ENCODE peak calls at places on chromosomes 16 and 17, in four cellular contexts. Z, P, L and F are unnamed samples.

GRCh38 chr17:6439951-6440350 is 4.3 kb upstream of the PIMREG start:
- DNase-seq in Z (no peak), P (no peak), L (no peak), F (no peak)

GRCh38 chr17:70558821-70559220 is 389.5 kb downstream of the KCNJ2 start:
- DNase-seq in Z (no peak), P (no peak), L (peak; percentile 90), F (no peak)

GRCh38 chr17:78252111-78252634 is 20.7 kb downstream of the TMEM235 start:
- DNase-seq in Z (peak; percentile 37), P (peak; percentile 69), L (no peak), F (no peak)

GRCh38 chr16:68401871-68402747 is 46.2 kb downstream of the SMPD3 start:
- DNase-seq in Z (no peak), P (no peak), L (no peak), F (no peak)

GRCh38 chr16:24610421-24610765 is 71.0 kb downstream of the RBBP6 start:
- DNase-seq in Z (no peak), P (peak; percentile 12), L (peak; percentile 21), F (no peak)

GRCh38 chr17:64653325-64653984 is 8.7 kb downstream of the SMURF2 start:
- DNase-seq in Z (no peak), P (no peak), L (no peak), F (no peak)

GRCh38 chr16:11258553-11259287 is 2.7 kb upstream of the SOCS1 start:
- DNase-seq in Z (peak; percentile 83), P (peak; percentile 54), L (no peak), F (no peak)

GRCh38 chr16:89961920-89962319 is 13.4 kb downstream of the DEF8 start:
- DNase-seq in Z (no peak), P (no peak), L (no peak), F (no peak)

GRCh38 chr17:82495844-82496528 is 23.5 kb upstream of the FOXK2 start:
- DNase-seq in Z (no peak), P (peak; percentile 50), L (no peak), F (no peak)

GRCh38 chr16:87086156-87086555 is 231.0 kb downstream of the C16orf95 start:
- DNase-seq in Z (no peak), P (no peak), L (no peak), F (no peak)

GRCh38 chr16:52573365-52574104 is 26.6 kb upstream of the TOX3 start:
- DNase-seq in Z (peak; percentile 57), P (peak; percentile 63), L (no peak), F (no peak)

GRCh38 chr17:70307430-70307829 is 138.1 kb downstream of the KCNJ2 start:
- DNase-seq in Z (no peak), P (no peak), L (no peak), F (no peak)

GRCh38 chr16:17606460-17606859 is 135.7 kb upstream of the XYLT1 start:
- DNase-seq in Z (no peak), P (no peak), L (no peak), F (no peak)

GRCh38 chr16:85940214-85940613 is 41.3 kb downstream of the IRF8 start:
- DNase-seq in Z (no peak), P (no peak), L (no peak), F (no peak)

GRCh38 chr17:69018022-69018615 is 42.6 kb downstream of the ABCA9 start:
- DNase-seq in Z (no peak), P (no peak), L (no peak), F (no peak)

GRCh38 chr17:71188811-71189492 is 931.9 kb upstream of the SOX9 start:
- DNase-seq in Z (no peak), P (no peak), L (no peak), F (no peak)

GRCh38 chr16:68188170-68188569 is 47.8 kb downstream of the ESRP2 start:
- DNase-seq in Z (no peak), P (no peak), L (no peak), F (no peak)

GRCh38 chr17:71057448-71057847 is 888.1 kb downstream of the KCNJ2 start:
- DNase-seq in Z (no peak), P (no peak), L (no peak), F (no peak)

GRCh38 chr16:67150833-67151396 is at the start of gene B3GNT9:
- DNase-seq in Z (peak; percentile 67), P (peak; percentile 72), L (peak; percentile 58), F (no peak)

GRCh38 chr16:88530858-88531203 is 39.4 kb upstream of the ZC3H18 start:
- DNase-seq in Z (no peak), P (no peak), L (no peak), F (no peak)

GRCh38 chr16:77788196-77789084 is at the start of gene VAT1L:
- DNase-seq in Z (no peak), P (no peak), L (peak; percentile 54), F (no peak)

GRCh38 chr17:77382966-77383612 is 242.3 kb downstream of the SEC14L1 start:
- DNase-seq in Z (no peak), P (no peak), L (no peak), F (no peak)

GRCh38 chr17:8944083-8944482 is 21.4 kb downstream of the PIK3R5 start:
- DNase-seq in Z (no peak), P (no peak), L (no peak), F (no peak)

GRCh38 chr17:36808181-36808661 is 129.1 kb upstream of the LHX1 start:
- DNase-seq in Z (no peak), P (no peak), L (no peak), F (no peak)

GRCh38 chr16:59886021-59886420 is 1151.9 kb upstream of the GOT2 start:
- DNase-seq in Z (no peak), P (no peak), L (peak; percentile 3), F (no peak)

DNA sequence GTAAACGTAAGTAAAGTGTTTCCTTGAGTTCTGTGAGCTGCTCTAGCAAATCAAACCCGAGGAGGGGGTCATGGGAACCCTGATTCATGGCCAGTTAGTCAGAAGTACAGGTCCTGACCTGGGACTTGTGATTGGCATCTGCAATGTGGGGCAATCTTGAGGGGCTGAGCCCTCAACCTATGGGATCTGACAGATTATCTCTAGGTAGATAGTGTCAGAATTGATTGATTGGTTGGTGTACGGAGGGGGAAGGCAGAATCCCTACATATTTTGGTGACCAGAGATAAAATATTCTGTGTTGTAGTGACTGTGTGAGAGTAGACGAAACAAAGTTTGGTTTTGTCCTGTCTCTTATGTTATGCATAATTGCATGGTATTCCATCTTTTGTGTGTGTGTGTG is 100.5 kb upstream of the NETO2 start:
- DNase-seq in Z (no peak), P (no peak), L (no peak), F (no peak)
- TF ChIP-seq POLR2AphosphoS5 in Z (no peak), P (no peak), L (no peak), F (no peak)

GRCh38 chr16:81786321-81786720 is 7.2 kb downstream of the PLCG2 start:
- DNase-seq in Z (no peak), P (no peak), L (peak; percentile 36), F (no peak)

GRCh38 chr16:81785138-81785924 is 6.2 kb downstream of the PLCG2 start:
- DNase-seq in Z (no peak), P (peak; percentile 22), L (no peak), F (no peak)

GRCh38 chr16:81787659-81788058 is 8.6 kb downstream of the PLCG2 start:
- DNase-seq in Z (no peak), P (no peak), L (no peak), F (no peak)

GRCh38 chr16:81786868-81787267 is 7.8 kb downstream of the PLCG2 start:
- DNase-seq in Z (no peak), P (no peak), L (no peak), F (no peak)

DNA sequence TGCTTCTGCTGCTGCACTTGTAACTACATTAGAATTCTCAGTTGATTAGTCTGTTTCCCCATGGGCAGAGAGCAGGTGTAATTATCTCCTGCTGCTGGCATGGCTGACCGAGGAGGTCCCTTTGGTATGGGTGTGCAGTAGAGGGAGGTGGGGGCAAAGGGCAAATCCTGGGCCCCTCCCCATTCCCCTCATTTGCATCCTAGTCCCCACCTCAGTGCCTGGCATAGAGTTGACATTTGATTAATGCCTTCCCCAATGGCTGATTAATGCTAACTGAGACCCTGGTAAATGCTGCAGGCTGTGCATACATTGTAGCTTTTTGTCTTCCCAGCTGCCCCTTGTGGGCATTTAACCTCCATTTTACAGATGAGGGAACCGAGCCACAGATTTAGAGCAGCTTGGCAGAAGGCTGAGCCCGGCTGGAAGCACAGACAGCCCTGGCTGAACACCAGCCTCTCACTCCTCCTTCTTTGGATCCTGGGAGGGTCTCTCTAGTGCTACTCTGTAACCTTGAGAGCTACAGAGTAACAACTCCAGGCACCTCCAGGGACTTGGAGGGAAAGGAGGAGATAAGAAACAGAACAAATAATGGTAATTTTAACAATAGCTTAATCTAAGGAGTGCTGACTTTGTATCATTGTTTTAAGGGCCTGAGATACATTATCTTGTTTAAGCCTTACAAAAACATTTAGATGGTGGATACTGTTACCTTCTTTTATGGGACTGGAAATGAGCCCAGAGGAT is 5.1 kb downstream of the PLCG2 start:
- DNase-seq in Z (no peak), P (peak; percentile 34), L (no peak), F (no peak)
- H3K4me1 ChIP-seq in Z (peaks cover 33% of the 10 kb centered on the region), P (no peaks in the 10 kb centered on the region), L (peaks cover 2% of the 10 kb centered on the region), F (peaks cover 7% of the 10 kb centered on the region)

GRCh38 chr17:39920218-39921210 is 2.1 kb upstream of the GSDMB start:
- DNase-seq in Z (no peak), P (no peak), L (no peak), F (no peak)
- H3K27ac ChIP-seq in Z (peak overlapping the region; percentile 43), P (no peak overlapping the region), L (no peak overlapping the region), F (no peak overlapping the region)

GRCh38 chr16:49183911-49184310 is 97.7 kb downstream of the CBLN1 start:
- DNase-seq in Z (no peak), P (peak; percentile 73), L (no peak), F (no peak)

GRCh38 chr16:49193596-49193995 is 88.0 kb downstream of the CBLN1 start:
- DNase-seq in Z (no peak), P (no peak), L (no peak), F (no peak)

GRCh38 chr16:49194499-49195260 is 87.0 kb downstream of the CBLN1 start:
- DNase-seq in Z (no peak), P (no peak), L (no peak), F (peak; percentile 86)

DNA sequence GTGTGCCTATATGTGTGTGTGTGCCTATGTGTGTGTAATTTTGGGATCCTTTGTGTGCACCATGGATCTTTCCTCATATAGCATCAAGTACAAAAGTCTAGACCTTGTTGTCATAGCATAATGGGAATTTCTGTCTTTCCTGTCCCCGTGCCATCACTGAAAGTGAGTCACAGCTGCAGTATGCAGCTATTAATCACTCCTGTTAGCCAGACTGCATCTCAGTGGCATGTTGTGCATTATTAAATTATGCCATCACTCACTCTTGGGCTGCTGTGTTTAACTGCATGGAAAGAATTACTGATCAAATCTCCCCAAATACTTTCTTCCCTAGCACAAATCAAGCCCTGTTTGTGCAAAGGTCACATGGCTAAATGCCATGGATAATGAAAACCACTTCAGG is 92.4 kb downstream of the CBLN1 start:
- DNase-seq in Z (no peak), P (no peak), L (no peak), F (no peak)
- TF ChIP-seq POLR2AphosphoS5 in Z (no peak), P (no peak), L (no peak), F (no peak)

DNA sequence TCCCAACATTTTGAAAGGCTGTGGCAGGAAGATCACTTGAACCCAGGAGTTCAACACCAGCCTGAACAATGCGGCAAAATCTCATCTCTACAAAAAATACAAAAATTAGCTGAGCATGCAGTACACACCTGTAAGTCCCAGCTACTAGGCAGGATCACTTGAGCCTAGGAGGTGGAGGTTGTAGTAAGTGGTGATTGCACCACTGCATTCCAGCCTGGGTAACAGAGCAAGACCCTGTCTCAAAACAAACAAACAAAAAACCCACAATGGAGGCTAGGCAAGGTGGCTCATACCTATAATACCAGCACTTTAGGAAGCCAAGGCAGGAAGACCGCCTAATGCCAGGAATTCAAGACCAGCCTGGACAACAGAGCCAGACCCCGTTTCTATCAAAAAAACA is 12.0 kb downstream of the APPBP2 start:
- DNase-seq in Z (no peak), P (no peak), L (no peak), F (no peak)
- H3K4me1 ChIP-seq in Z (peaks cover 38% of the 10 kb centered on the region), P (peaks cover 6% of the 10 kb centered on the region), L (no peaks in the 10 kb centered on the region), F (peaks cover 26% of the 10 kb centered on the region)